ENCODE peak calls at places on chromosomes 3 and 15, in six cellular contexts. H, D, Q, R, M and C are unnamed samples. For H3K27me3, the result is how much of the 10 kb centered on the place peaks cover.

GRCh38 chr3:128875556-128876120 is 3.8 kb upstream of the ACAD9 start:
- DNase-seq in D (peak), H (peak), Q (peak), R (peak), M (peak), C (peak)

GRCh38 chr3:194382892-194383223 is 13.3 kb upstream of the LRRC15 start:
- DNase-seq in H (no peak), Q (no peak), D (no peak), M (no peak), R (no peak), C (no peak)

GRCh38 chr15:55789066-55789660 is 46.2 kb upstream of the PRTG start:
- DNase-seq in Q (no peak), R (no peak), H (peak), D (no peak), M (peak), C (peak)

GRCh38 chr3:15294914-15295313 is 37.5 kb downstream of the SH3BP5 start:
- DNase-seq in R (no peak), Q (no peak), M (no peak), H (no peak), D (no peak), C (no peak)

GRCh38 chr3:17110665-17111396 is 226.1 kb downstream of the PLCL2 start:
- DNase-seq in M (no peak), R (no peak), H (no peak), D (no peak), Q (no peak), C (no peak)

GRCh38 chr3:185750702-185751101 is 74.1 kb downstream of the IGF2BP2 start:
- DNase-seq in R (no peak), Q (no peak), D (no peak), M (no peak), H (peak), C (no peak)

GRCh38 chr3:30357897-30358296 is 248.5 kb upstream of the TGFBR2 start:
- DNase-seq in M (no peak), Q (no peak), D (no peak), H (no peak), R (no peak), C (no peak)

GRCh38 chr3:156181509-156181908 is 61.1 kb downstream of the KCNAB1 start:
- DNase-seq in H (no peak), R (no peak), D (no peak), Q (no peak), M (no peak), C (peak)

GRCh38 chr15:42457445-42458442 is 33.2 kb downstream of the ZNF106 start:
- DNase-seq in R (peak), Q (peak), D (no peak), H (peak), M (peak), C (no peak)

GRCh38 chr3:3799173-3800075 is at the start of gene LRRN1:
- DNase-seq in M (peak), H (peak), D (peak), Q (peak), R (peak), C (peak)

GRCh38 chr3:100103558-100104441 is 10.5 kb downstream of the FILIP1L start:
- DNase-seq in R (peak), H (peak), D (no peak), Q (no peak), M (no peak), C (no peak)

GRCh38 chr3:193229851-193230250 is 11.2 kb upstream of the PLAAT1 start:
- DNase-seq in M (no peak), D (no peak), Q (no peak), H (no peak), R (no peak), C (no peak)

GRCh38 chr3:154122912-154123559 is 1.8 kb downstream of the ARHGEF26 start:
- DNase-seq in H (no peak), M (no peak), R (no peak), D (no peak), Q (no peak), C (no peak)

GRCh38 chr3:50226888-50227389 is 9.1 kb upstream of the GNAI2 start:
- DNase-seq in M (no peak), D (no peak), R (peak), Q (no peak), H (peak), C (no peak)

GRCh38 chr3:112427123-112427522 is 72.1 kb downstream of the BTLA start:
- DNase-seq in H (no peak), R (no peak), Q (no peak), M (no peak), D (no peak), C (no peak)

GRCh38 chr3:112424394-112424793 is 74.9 kb downstream of the BTLA start:
- DNase-seq in Q (no peak), H (no peak), R (no peak), D (no peak), M (no peak), C (no peak)

GRCh38 chr3:112425382-112425781 is 73.9 kb downstream of the BTLA start:
- DNase-seq in Q (no peak), H (no peak), R (no peak), D (no peak), M (no peak), C (no peak)

DNA sequence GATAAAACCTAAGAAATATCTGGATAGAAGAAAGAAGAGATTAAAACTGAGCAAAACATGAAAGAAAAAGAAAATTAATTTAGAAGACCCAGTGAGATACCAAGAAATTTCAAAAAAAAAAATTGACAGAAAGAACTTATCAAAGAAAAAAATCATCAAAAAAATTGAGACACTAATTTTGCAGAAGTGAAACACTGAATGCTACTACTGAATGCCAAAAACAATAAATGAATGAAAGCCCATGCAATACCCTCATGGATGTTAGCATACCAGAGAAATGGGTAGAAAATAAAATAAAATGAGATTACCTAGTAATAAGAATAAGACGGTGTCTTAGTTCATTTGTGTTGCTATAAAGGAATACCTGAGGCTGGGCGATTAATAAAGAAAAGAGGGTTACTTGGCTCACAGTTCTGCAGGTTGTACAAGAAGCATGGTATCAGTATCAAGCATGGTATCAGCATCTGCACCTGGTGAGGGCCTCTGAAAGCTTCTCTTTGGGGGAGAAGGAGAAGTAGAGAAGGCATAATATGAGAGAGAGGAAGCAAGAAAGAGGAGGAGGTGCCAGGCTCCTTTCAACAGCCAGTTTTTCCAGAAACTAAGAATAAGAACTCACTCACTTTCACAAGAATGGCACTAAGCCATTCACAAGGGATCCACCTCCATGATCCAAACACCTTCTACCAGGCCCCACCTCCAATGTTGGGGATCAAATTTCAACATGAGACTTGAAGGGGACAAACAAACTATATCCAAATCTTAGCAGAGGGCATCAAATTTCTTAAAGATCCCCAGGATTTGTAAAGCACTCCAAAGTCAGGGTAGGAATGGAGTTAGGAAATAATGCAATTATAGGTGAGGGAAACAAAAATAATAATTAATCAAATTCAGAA is 73.2 kb downstream of the BTLA start:
- DNase-seq in R (no peak), M (no peak), D (no peak), H (no peak), Q (no peak), C (no peak)
- H3K4me3 ChIP-seq in R (no peak), M (no peak), D (no peak), H (no peak), Q (no peak), C (no peak)

DNA sequence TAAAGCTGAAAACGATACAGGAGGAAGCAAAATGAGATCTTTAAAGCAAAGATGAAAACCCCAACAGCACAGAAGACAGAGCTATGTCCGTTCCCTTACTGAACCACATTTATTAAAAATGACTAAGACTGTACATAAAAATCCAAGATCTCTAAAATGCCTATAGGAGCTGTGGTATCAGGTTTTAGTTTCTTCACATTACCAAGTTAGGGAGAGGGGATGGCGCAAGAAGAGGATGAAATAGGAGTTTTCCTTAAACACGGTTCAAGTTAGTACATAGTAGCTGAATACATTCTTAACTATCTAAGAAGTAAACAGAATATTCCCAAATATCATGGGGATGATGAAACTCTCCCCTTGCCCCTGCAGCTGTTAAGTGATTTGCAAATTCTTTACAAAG is 6.3 kb downstream of the EOMES start:
- DNase-seq in H (no peak), M (no peak), Q (no peak), R (no peak), D (no peak), C (no peak)
- H3K27me3 ChIP-seq in H (half or more), M (half or more), Q (half or more), R (half or more), D (under half), C (half or more)

DNA sequence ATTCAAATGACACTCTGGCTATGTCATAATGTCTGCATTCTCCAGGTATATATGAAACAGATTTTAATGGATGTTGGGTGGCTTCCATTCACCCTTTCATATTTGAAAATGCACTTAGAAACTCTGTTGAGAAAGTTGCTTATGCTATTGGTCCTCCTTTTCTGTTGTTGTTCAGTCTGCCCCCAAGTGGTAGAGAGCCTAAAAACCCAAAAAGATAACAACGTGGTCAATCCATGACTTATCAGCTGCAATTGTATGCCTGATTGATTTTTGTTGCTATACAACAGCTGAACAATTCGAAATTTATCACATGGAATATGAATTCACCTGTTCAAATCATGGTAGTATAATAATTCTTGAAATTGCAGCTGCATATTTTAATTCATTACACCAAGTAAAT is 279.8 kb downstream of the ROBO2 start:
- DNase-seq in D (no peak), M (no peak), R (no peak), Q (peak), H (no peak), C (no peak)
- TF ChIP-seq CTCF in D (no peak), M (no peak), R (no peak), Q (peak), H (no peak), C (peak)

GRCh38 chr3:149375164-149375823 is 2.2 kb downstream of the TM4SF1 start:
- DNase-seq in Q (no peak), H (no peak), D (no peak), M (no peak), R (no peak), C (no peak)

GRCh38 chr3:149371001-149371722 is 6.3 kb downstream of the TM4SF1 start:
- DNase-seq in H (no peak), M (no peak), Q (no peak), R (no peak), D (no peak), C (no peak)

GRCh38 chr3:149371723-149372114 is 5.7 kb downstream of the TM4SF1 start:
- DNase-seq in Q (no peak), D (no peak), M (no peak), R (no peak), H (no peak), C (no peak)

GRCh38 chr3:149374391-149374790 is 3.1 kb downstream of the TM4SF1 start:
- DNase-seq in M (no peak), H (no peak), R (no peak), Q (no peak), D (no peak), C (no peak)

GRCh38 chr3:149373235-149374125 is 4.0 kb downstream of the TM4SF1 start:
- DNase-seq in D (no peak), M (no peak), R (no peak), Q (no peak), H (no peak), C (no peak)
- H3K4me3 ChIP-seq in D (no peak), M (peak), R (no peak), Q (no peak), H (no peak), C (no peak)

GRCh38 chr3:27715454-27715806 is 6.7 kb downstream of the EOMES start:
- DNase-seq in Q (no peak), D (no peak), H (no peak), M (no peak), R (no peak), C (no peak)
- H3K27me3 ChIP-seq in Q (half or more), D (under half), H (half or more), M (half or more), R (half or more), C (half or more)

GRCh38 chr15:76208786-76209424 is 102.4 kb downstream of the ETFA start:
- DNase-seq in M (no peak), R (peak), H (no peak), Q (no peak), D (no peak), C (no peak)
- TF ChIP-seq CTCF in M (no peak), R (no peak), H (no peak), Q (no peak), D (no peak), C (no peak)

GRCh38 chr15:77632760-77633133 is at the start of gene LINGO1:
- DNase-seq in H (no peak), R (no peak), D (no peak), M (no peak), Q (no peak), C (no peak)
- H3K4me3 ChIP-seq in H (peak), R (peak), D (peak), M (peak), Q (peak), C (peak)

DNA sequence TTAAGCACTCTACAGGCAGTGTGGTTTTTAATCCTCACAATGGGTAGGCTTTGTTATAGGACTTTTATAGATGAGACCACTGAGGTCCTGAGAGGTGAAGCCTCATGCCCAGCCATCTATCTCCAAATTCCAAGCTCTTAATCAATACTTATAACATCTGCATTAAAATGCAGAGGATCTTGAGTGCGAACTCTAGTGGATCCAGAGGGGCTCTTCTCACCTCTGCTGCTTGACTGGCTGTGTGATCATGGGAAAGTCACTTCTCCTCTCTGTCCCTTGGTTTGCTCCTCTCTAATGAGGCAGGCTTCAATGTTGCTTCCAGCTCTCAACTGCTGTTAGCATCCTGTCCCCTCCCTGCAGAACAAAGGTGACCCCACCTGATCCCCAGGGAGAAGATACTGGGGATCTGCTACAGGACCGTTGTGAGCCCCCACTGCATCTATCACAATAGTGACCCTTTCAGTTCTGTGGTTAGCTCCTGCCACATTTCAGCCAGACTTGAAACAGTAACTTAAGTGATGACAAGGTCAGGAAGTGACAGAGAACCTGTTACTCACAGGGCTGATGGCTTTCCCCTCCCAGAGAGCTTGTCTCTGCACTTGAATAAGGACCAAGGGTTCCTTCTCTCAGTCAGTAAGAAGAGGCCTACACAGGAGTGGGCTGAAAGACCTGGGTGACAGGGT is 1.3 kb downstream of the SLC27A2 start:
- DNase-seq in D (no peak), M (no peak), H (no peak), R (no peak), Q (no peak), C (no peak)
- H3K27me3 ChIP-seq in D (under half), M (half or more), H (under half), R (under half), Q (under half), C (under half)

GRCh38 chr3:131216801-131217200 is 164.8 kb upstream of the NUDT16 start:
- DNase-seq in M (no peak), Q (no peak), D (no peak), H (no peak), R (peak), C (no peak)
- TF ChIP-seq CTCF in M (no peak), Q (no peak), D (no peak), H (no peak), R (no peak), C (no peak)